ENCODE peak calls at places on chromosome 15, in ten cellular contexts. D is GM12865, N is Peyer's patch, V is cardiac fibroblast, C is cardiac muscle cell, M is aorta, H is adipocyte, G is sigmoid colon, E is breast epithelium, A is HFF-Myc. Q is an unnamed sample.

GRCh38 chr15:33789141-33789540 is 179.2 kb upstream of the CHRM5 start:
- DNase-seq in D (no peak), N (no peak), V (peak; percentile 42), C (peak; percentile 72), M (no peak), H (peak; percentile 19), G (no peak), E (no peak), A (peak; percentile 5), Q (peak; percentile 68)

GRCh38 chr15:35874260-35874905 is 328.4 kb upstream of the DPH6 start:
- DNase-seq in D (no peak), N (no peak), V (peak; percentile 65), C (peak; percentile 61), M (no peak), H (peak; percentile 82), G (no peak), E (no peak), A (peak; percentile 29), Q (peak; percentile 88)

GRCh38 chr15:48888209-48888608 is 10.3 kb downstream of the EID1 start:
- DNase-seq in D (peak; percentile 42), N (no peak), V (no peak), C (no peak), M (no peak), H (no peak), G (no peak), E (no peak), A (no peak), Q (no peak)

GRCh38 chr15:40953713-40954074 is 423 bp downstream of the CHAC1 start:
- DNase-seq in D (no peak), N (no peak), V (no peak), C (no peak), M (no peak), H (peak; percentile 39), G (no peak), E (no peak), A (no peak), Q (no peak)

GRCh38 chr15:82986442-82986780 is 401 bp downstream of the RAMAC start:
- DNase-seq in D (peak; percentile 44), N (no peak), V (peak; percentile 30), C (peak; percentile 35), M (no peak), H (no peak), G (no peak), E (no peak), A (no peak), Q (peak; percentile 32)

GRCh38 chr15:64205202-64205601 is 42.4 kb upstream of the PPIB start:
- DNase-seq in D (no peak), N (no peak), V (no peak), C (no peak), M (no peak), H (no peak), G (no peak), E (no peak), A (no peak), Q (no peak)

GRCh38 chr15:78242128-78242527 is 7.8 kb upstream of the ACSBG1 start:
- DNase-seq in D (peak; percentile 18), N (peak; percentile 69), V (no peak), C (peak; percentile 26), M (peak; percentile 45), H (peak; percentile 18), G (peak; percentile 36), E (peak; percentile 5), A (no peak), Q (peak; percentile 14)

GRCh38 chr15:39695793-39696192 is 86.8 kb downstream of the FSIP1 start:
- DNase-seq in D (peak; percentile 29), N (no peak), V (no peak), C (no peak), M (no peak), H (no peak), G (no peak), E (no peak), A (no peak), Q (no peak)

GRCh38 chr15:81279621-81280051 is 44.3 kb downstream of the STARD5 start:
- DNase-seq in D (no peak), N (no peak), V (peak; percentile 34), C (peak; percentile 38), M (no peak), H (peak; percentile 19), G (no peak), E (no peak), A (no peak), Q (peak; percentile 86)

GRCh38 chr15:77282333-77282732 is 137.6 kb downstream of the PEAK1 start:
- DNase-seq in D (no peak), N (no peak), V (peak; percentile 71), C (peak; percentile 48), M (no peak), H (peak; percentile 86), G (peak; percentile 69), E (no peak), A (peak; percentile 33), Q (peak; percentile 26)

GRCh38 chr15:57390583-57390982 is 14.3 kb downstream of the CGNL1 start:
- DNase-seq in D (no peak), N (no peak), V (no peak), C (no peak), M (no peak), H (no peak), G (no peak), E (no peak), A (no peak), Q (no peak)

DNA sequence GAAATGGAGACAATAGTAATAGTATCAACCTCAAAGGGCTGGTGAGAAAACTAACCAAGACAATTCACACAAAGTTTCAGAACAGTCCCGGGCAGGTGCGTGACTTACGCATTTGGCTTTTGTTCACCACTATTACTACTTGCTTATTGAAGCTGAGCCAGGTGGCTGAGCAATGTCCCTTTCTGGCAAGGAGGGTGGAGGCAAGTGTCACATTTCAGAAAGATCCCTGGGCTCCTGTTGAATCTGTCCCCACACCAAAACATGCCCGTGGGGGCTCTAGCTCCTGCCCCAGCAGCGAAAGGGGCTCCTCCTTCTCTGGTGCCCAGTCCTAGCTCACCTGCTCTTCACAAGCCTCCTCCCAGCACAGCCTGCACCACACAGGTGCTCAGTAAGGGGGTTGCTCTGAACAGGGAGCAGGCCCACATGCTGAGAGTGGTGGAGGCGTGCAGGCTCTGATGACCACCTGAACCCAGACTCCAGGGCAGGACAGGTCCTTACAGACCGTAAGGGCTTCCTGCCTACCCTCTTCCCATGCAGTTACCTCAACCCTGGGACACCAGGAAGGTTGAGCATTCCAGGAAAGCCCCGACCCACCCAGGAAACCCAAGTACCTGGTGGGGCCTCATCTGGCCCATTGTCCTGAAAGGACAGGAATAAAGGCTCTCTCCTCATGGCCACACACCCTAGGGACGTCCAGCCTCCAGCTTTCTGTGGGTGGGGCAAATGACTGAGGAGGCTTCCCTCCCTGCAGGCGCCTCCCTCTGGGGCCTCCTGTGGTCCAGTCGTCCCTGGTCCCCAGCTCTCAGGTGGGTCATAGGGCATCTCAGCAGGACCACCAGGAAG is 32.6 kb downstream of the SEMA7A start:
- DNase-seq in D (peak; percentile 90), N (no peak), V (no peak), C (no peak), M (no peak), H (no peak), G (no peak), E (no peak), A (no peak), Q (no peak)
- H3K4me3 ChIP-seq in D (peak overlapping the region; percentile 76), N (no peak overlapping the region), V (no peak overlapping the region), C (no peak overlapping the region), M (no peak overlapping the region), H (no peak overlapping the region), G (no peak overlapping the region), E (no peak overlapping the region), A (no peak overlapping the region), Q (no peak overlapping the region)

GRCh38 chr15:80106051-80106450 is 46.6 kb downstream of the ZFAND6 start:
- DNase-seq in D (no peak), N (no peak), V (peak; percentile 50), C (peak; percentile 61), M (no peak), H (peak; percentile 74), G (no peak), E (no peak), A (no peak), Q (peak; percentile 18)
- H3K4me3 ChIP-seq in D (no peak overlapping the region), N (no peak overlapping the region), V (no peak overlapping the region), C (no peak overlapping the region), M (no peak overlapping the region), H (no peak overlapping the region), G (no peak overlapping the region), E (no peak overlapping the region), A (no peak overlapping the region), Q (no peak overlapping the region)

GRCh38 chr15:85380860-85381535 is 595 bp downstream of the AKAP13 start:
- DNase-seq in D (no peak), N (peak; percentile 79), V (no peak), C (peak; percentile 44), M (peak; percentile 86), H (peak; percentile 71), G (peak; percentile 73), E (peak; percentile 53), A (no peak), Q (peak; percentile 46)

GRCh38 chr15:85386261-85386660 is 5.9 kb downstream of the AKAP13 start:
- DNase-seq in D (no peak), N (no peak), V (no peak), C (no peak), M (no peak), H (no peak), G (no peak), E (no peak), A (no peak), Q (no peak)

GRCh38 chr15:85381850-85382751 is 1.7 kb downstream of the AKAP13 start:
- DNase-seq in D (peak; percentile 54), N (no peak), V (no peak), C (no peak), M (no peak), H (no peak), G (no peak), E (no peak), A (no peak), Q (peak; percentile 58)

GRCh38 chr15:85382942-85383341 is 2.5 kb downstream of the AKAP13 start:
- DNase-seq in D (no peak), N (no peak), V (no peak), C (no peak), M (no peak), H (no peak), G (no peak), E (no peak), A (no peak), Q (no peak)

GRCh38 chr15:85383470-85384148 is 3.2 kb downstream of the AKAP13 start:
- DNase-seq in D (peak; percentile 32), N (no peak), V (no peak), C (no peak), M (no peak), H (no peak), G (no peak), E (no peak), A (no peak), Q (no peak)
- H3K4me3 ChIP-seq in D (no peak overlapping the region), N (no peak overlapping the region), V (no peak overlapping the region), C (no peak overlapping the region), M (no peak overlapping the region), H (peak overlapping the region; percentile 21), G (no peak overlapping the region), E (no peak overlapping the region), A (no peak overlapping the region), Q (no peak overlapping the region)

GRCh38 chr15:45185903-45186770 is 1.6 kb downstream of the SHF start:
- DNase-seq in D (no peak), N (no peak), V (no peak), C (no peak), M (no peak), H (peak; percentile 46), G (no peak), E (no peak), A (no peak), Q (no peak)
- H3K4me3 ChIP-seq in D (no peak overlapping the region), N (no peak overlapping the region), V (no peak overlapping the region), C (peak overlapping the region; percentile 81), M (no peak overlapping the region), H (peak overlapping the region; percentile 52), G (peak overlapping the region; percentile 84), E (peak overlapping the region; percentile 75), A (peak overlapping the region; percentile 44), Q (no peak overlapping the region)

GRCh38 chr15:23416349-23417276 is 30.4 kb downstream of the GOLGA6L2 start:
- DNase-seq in D (peak; percentile 50), N (no peak), V (no peak), C (no peak), M (peak; percentile 62), H (no peak), G (peak; percentile 54), E (peak; percentile 52), A (no peak), Q (no peak)
- H3K4me3 ChIP-seq in D (no peak overlapping the region), N (no peak overlapping the region), V (no peak overlapping the region), C (no peak overlapping the region), M (no peak overlapping the region), H (no peak overlapping the region), G (no peak overlapping the region), E (no peak overlapping the region), A (no peak overlapping the region), Q (no peak overlapping the region)

Q was measured in choroid plexus epithelial cell.